ENCODE peak calls at places on chromosome 13, in seven cellular contexts. H, E, Q, P, X, R and T are unnamed samples.

GRCh38 chr13:39410089-39410901 is 192.7 kb downstream of the LHFPL6 start:
- DNase-seq in H (peak; percentile 56), E (no peak), Q (peak; percentile 60), P (no peak), X (peak; percentile 41), R (no peak), T (no peak)

GRCh38 chr13:108269601-108270328 is at the start of gene TNFSF13B:
- DNase-seq in H (peak; percentile 74), E (peak; percentile 9), Q (peak; percentile 40), P (no peak), X (peak; percentile 61), R (peak; percentile 82), T (peak; percentile 35)

GRCh38 chr13:31631071-31631470 is 108.3 kb upstream of the RXFP2 start:
- DNase-seq in H (peak; percentile 93), E (no peak), Q (no peak), P (no peak), X (no peak), R (peak; percentile 39), T (no peak)

GRCh38 chr13:108950333-108951010 is 321.1 kb downstream of the MYO16 start:
- DNase-seq in H (no peak), E (no peak), Q (no peak), P (no peak), X (no peak), R (no peak), T (peak; percentile 56)

GRCh38 chr13:113897161-113897560 is 33.3 kb upstream of the GAS6 start:
- DNase-seq in H (peak; percentile 34), E (no peak), Q (peak; percentile 98), P (no peak), X (peak; percentile 93), R (no peak), T (peak; percentile 66)

GRCh38 chr13:106915146-106915545 is 347.2 kb upstream of the ARGLU1 start:
- DNase-seq in H (no peak), E (no peak), Q (no peak), P (no peak), X (no peak), R (no peak), T (peak; percentile 35)

GRCh38 chr13:75135325-75135825 is 346.6 kb downstream of the TBC1D4 start:
- DNase-seq in H (peak; percentile 37), E (no peak), Q (peak; percentile 93), P (no peak), X (peak; percentile 79), R (no peak), T (no peak)

GRCh38 chr13:113122571-113123225 is at the start of gene F10:
- DNase-seq in H (peak; percentile 83), E (no peak), Q (peak; percentile 75), P (no peak), X (peak; percentile 46), R (peak; percentile 88), T (no peak)

GRCh38 chr13:67841071-67841470 is 610.9 kb upstream of the PCDH9 start:
- DNase-seq in H (peak; percentile 63), E (peak; percentile 29), Q (no peak), P (no peak), X (no peak), R (peak; percentile 76), T (no peak)

GRCh38 chr13:107276936-107277335 is 709.0 kb upstream of the ARGLU1 start:
- DNase-seq in H (no peak), E (no peak), Q (peak; percentile 22), P (no peak), X (no peak), R (no peak), T (no peak)

GRCh38 chr13:113110048-113110851 is 4.7 kb downstream of the F7 start:
- DNase-seq in H (no peak), E (no peak), Q (no peak), P (no peak), X (no peak), R (no peak), T (no peak)

GRCh38 chr13:103133551-103133950 is 67.3 kb upstream of the SLC10A2 start:
- DNase-seq in H (no peak), E (no peak), Q (no peak), P (no peak), X (no peak), R (no peak), T (no peak)

GRCh38 chr13:40064723-40065122 is 409.3 kb downstream of the COG6 start:
- DNase-seq in H (no peak), E (no peak), Q (peak; percentile 1), P (no peak), X (peak; percentile 67), R (no peak), T (no peak)

GRCh38 chr13:19665427-19665859 is 32.0 kb downstream of the MPHOSPH8 start:
- DNase-seq in H (peak; percentile 3), E (no peak), Q (no peak), P (no peak), X (no peak), R (no peak), T (no peak)

GRCh38 chr13:59533561-59534337 is 630.0 kb downstream of the DIAPH3 start:
- DNase-seq in H (no peak), E (no peak), Q (peak; percentile 34), P (no peak), X (peak; percentile 24), R (no peak), T (no peak)

GRCh38 chr13:69474286-69474685 is 633.3 kb upstream of the ATXN8OS start:
- DNase-seq in H (no peak), E (no peak), Q (no peak), P (no peak), X (no peak), R (no peak), T (peak; percentile 13)

DNA sequence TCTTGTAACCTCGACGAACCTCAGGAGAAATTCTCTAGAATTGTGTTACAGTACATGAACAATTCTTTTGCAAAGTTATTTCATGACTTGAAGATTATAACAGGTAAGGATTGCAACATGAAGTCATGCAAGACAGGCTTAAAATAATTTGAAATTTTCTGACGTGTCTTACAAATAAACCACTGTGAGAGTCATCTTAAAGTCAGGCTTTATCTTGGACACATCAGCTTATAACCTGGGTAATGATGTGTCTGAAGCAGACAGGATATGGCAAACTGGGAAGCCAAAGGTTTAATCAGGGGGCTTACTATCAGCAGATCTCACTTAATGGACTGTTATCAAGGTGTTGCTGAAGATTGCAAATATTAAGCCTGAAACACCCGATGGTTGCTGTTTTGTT is 407.8 kb downstream of the KLF5 start:
- DNase-seq in H (peak; percentile 29), E (no peak), Q (no peak), P (no peak), X (no peak), R (no peak), T (peak; percentile 50)
- H3K18ac ChIP-seq in H (no peak overlapping the region), E (no peak overlapping the region), Q (no peak overlapping the region), P (no peak overlapping the region), X (no peak overlapping the region), R (no peak overlapping the region), T (no peak overlapping the region)

GRCh38 chr13:98556968-98557591 is 19.8 kb downstream of the STK24 start:
- DNase-seq in H (peak; percentile 32), E (no peak), Q (peak; percentile 32), P (no peak), X (no peak), R (no peak), T (no peak)
- H3K4me1 ChIP-seq in H (peaks cover 1% of the 10 kb centered on the region), E (peaks cover 4% of the 10 kb centered on the region), Q (peaks cover 11% of the 10 kb centered on the region), P (no peaks in the 10 kb centered on the region), X (peaks cover 10% of the 10 kb centered on the region), R (peaks cover 4% of the 10 kb centered on the region), T (no peaks in the 10 kb centered on the region)

GRCh38 chr13:83568019-83568418 is 314.3 kb downstream of the SLITRK1 start:
- DNase-seq in H (no peak), E (no peak), Q (no peak), P (no peak), X (no peak), R (no peak), T (no peak)
- H3K18ac ChIP-seq in H (no peak overlapping the region), E (no peak overlapping the region), Q (no peak overlapping the region), P (no peak overlapping the region), X (no peak overlapping the region), R (no peak overlapping the region), T (no peak overlapping the region)

DNA sequence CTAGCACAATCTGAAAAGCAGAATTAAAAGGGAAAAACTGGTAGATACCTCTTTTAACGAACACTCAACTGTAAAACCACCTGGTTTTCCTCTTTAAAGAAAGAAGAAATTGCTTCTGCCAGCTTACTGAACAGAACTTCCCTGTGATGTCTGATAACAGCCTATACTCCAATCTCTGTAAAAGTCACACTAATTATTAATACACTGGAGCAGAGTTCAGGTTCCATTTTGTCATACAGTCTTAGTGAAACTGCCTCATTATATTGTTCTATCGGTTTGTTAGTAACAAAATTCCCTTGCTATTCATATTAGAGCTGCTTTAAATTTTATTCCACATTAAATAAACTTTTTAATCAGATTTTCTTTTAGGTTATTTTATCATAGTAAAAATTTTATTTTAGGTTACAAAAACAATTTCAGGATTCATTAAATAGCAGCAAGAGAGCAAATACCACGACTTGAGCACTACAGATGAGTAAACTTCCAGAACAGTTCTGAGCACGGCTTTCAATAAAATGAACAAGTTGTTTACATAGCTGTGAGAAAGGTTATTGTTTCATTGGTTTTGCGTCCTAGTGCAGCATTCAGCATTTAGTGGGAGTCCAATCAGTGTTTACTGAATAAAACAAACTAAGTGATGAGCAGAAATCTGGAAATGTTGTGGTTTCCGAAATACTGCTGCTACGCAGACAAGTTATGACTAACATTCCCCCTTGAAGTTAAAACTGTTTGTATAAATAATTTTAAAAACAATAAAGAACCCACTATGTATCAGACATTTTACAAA is 251.3 kb upstream of the STARD13 start:
- DNase-seq in H (no peak), E (no peak), Q (peak; percentile 95), P (no peak), X (peak; percentile 93), R (no peak), T (no peak)
- H3K4me1 ChIP-seq in H (no peaks in the 10 kb centered on the region), E (peaks cover 4% of the 10 kb centered on the region), Q (peaks cover 13% of the 10 kb centered on the region), P (peaks cover 7% of the 10 kb centered on the region), X (no peaks in the 10 kb centered on the region), R (no peaks in the 10 kb centered on the region), T (no peaks in the 10 kb centered on the region)

GRCh38 chr13:35479691-35480090 is 3.2 kb upstream of the MAB21L1 start:
- DNase-seq in H (no peak), E (no peak), Q (no peak), P (no peak), X (no peak), R (no peak), T (no peak)
- H3K18ac ChIP-seq in H (no peak overlapping the region), E (no peak overlapping the region), Q (no peak overlapping the region), P (no peak overlapping the region), X (no peak overlapping the region), R (no peak overlapping the region), T (no peak overlapping the region)